ENCODE peak calls at places on chromosomes 2 and 18, in four cellular contexts. One of them, this sample, is unnamed.

GRCh38 chr2:67476808-67477790 is 80.0 kb downstream of the ETAA1 start:
- DNase-seq in transverse colon: peak
- DNase-seq in cardiac muscle cell: peak
- DNase-seq in A549: peak
- DNase-seq in this sample: no peak

GRCh38 chr18:48979944-48980890 is 29.5 kb upstream of the SMAD7 start:
- DNase-seq in transverse colon: peak
- DNase-seq in cardiac muscle cell: peak
- DNase-seq in A549: no peak
- DNase-seq in this sample: no peak

GRCh38 chr2:173184031-173185004 is 108.7 kb downstream of the MAP3K20 start:
- DNase-seq in cardiac muscle cell: peak
- DNase-seq in transverse colon: peak
- DNase-seq in A549: peak
- DNase-seq in this sample: no peak

GRCh38 chr18:36375118-36375517 is 77.6 kb downstream of the FHOD3 start:
- DNase-seq in cardiac muscle cell: no peak
- DNase-seq in transverse colon: no peak
- DNase-seq in A549: no peak
- DNase-seq in this sample: no peak

GRCh38 chr2:101341901-101342624 is 33.6 kb upstream of the RNF149 start:
- DNase-seq in A549: peak
- DNase-seq in cardiac muscle cell: peak
- DNase-seq in transverse colon: peak
- DNase-seq in this sample: peak

GRCh38 chr2:86011449-86011941 is 94.2 kb downstream of the POLR1A start:
- DNase-seq in A549: no peak
- DNase-seq in cardiac muscle cell: no peak
- DNase-seq in transverse colon: peak
- DNase-seq in this sample: no peak

GRCh38 chr18:73774836-73775509 is 372.7 kb downstream of the FBXO15 start:
- DNase-seq in transverse colon: no peak
- DNase-seq in cardiac muscle cell: no peak
- DNase-seq in A549: peak
- DNase-seq in this sample: peak

GRCh38 chr2:109614715-109615636 is 812 bp downstream of the SOWAHC start:
- DNase-seq in transverse colon: peak
- DNase-seq in cardiac muscle cell: peak
- DNase-seq in A549: no peak
- DNase-seq in this sample: peak

GRCh38 chr2:1544478-1545069 is 131.3 kb downstream of the TPO start:
- DNase-seq in A549: no peak
- DNase-seq in transverse colon: no peak
- DNase-seq in cardiac muscle cell: peak
- DNase-seq in this sample: no peak

GRCh38 chr2:159126653-159127052 is 158.2 kb downstream of the TANC1 start:
- DNase-seq in transverse colon: no peak
- DNase-seq in cardiac muscle cell: peak
- DNase-seq in A549: no peak
- DNase-seq in this sample: no peak

GRCh38 chr2:40746150-40746549 is 294.3 kb upstream of the SLC8A1 start:
- DNase-seq in cardiac muscle cell: no peak
- DNase-seq in transverse colon: no peak
- DNase-seq in A549: peak
- DNase-seq in this sample: peak

GRCh38 chr2:241820625-241821384 is 11.8 kb downstream of the NEU4 start:
- DNase-seq in transverse colon: peak
- DNase-seq in cardiac muscle cell: no peak
- DNase-seq in A549: no peak
- DNase-seq in this sample: no peak

GRCh38 chr2:172462393-172463381 is 35.3 kb downstream of the ITGA6 start:
- DNase-seq in cardiac muscle cell: no peak
- DNase-seq in A549: no peak
- DNase-seq in transverse colon: peak
- DNase-seq in this sample: no peak

GRCh38 chr2:11592671-11593574 is 59.1 kb downstream of the GREB1 start:
- DNase-seq in cardiac muscle cell: no peak
- DNase-seq in A549: no peak
- DNase-seq in transverse colon: no peak
- DNase-seq in this sample: no peak

GRCh38 chr2:134336352-134336751 is 82.5 kb downstream of the MGAT5 start:
- DNase-seq in transverse colon: no peak
- DNase-seq in A549: no peak
- DNase-seq in cardiac muscle cell: no peak
- DNase-seq in this sample: no peak

GRCh38 chr2:120737802-120738516 is 2.3 kb downstream of the GLI2 start:
- DNase-seq in cardiac muscle cell: peak
- DNase-seq in A549: no peak
- DNase-seq in transverse colon: peak
- DNase-seq in this sample: no peak

GRCh38 chr2:42196403-42197267 is 27.5 kb downstream of the EML4 start:
- DNase-seq in A549: peak
- DNase-seq in transverse colon: peak
- DNase-seq in cardiac muscle cell: peak
- DNase-seq in this sample: peak

GRCh38 chr18:54263904-54264336 is 5.4 kb upstream of the POLI start:
- DNase-seq in transverse colon: no peak
- DNase-seq in A549: no peak
- DNase-seq in cardiac muscle cell: no peak
- DNase-seq in this sample: no peak

GRCh38 chr18:2002604-2003003 is 568.7 kb downstream of the METTL4 start:
- DNase-seq in cardiac muscle cell: peak
- DNase-seq in transverse colon: no peak
- DNase-seq in A549: no peak
- DNase-seq in this sample: no peak

GRCh38 chr2:127128508-127128907 is 21.6 kb upstream of the BIN1 start:
- DNase-seq in cardiac muscle cell: no peak
- DNase-seq in A549: no peak
- DNase-seq in transverse colon: peak
- DNase-seq in this sample: no peak

GRCh38 chr2:163182764-163183354 is 344.3 kb upstream of the KCNH7 start:
- DNase-seq in A549: peak
- DNase-seq in cardiac muscle cell: peak
- DNase-seq in transverse colon: no peak
- DNase-seq in this sample: no peak

GRCh38 chr18:22168360-22168921 is 948 bp upstream of the GATA6 start:
- DNase-seq in A549: peak
- DNase-seq in cardiac muscle cell: peak
- DNase-seq in transverse colon: peak
- DNase-seq in this sample: peak

GRCh38 chr18:43571078-43571689 is 293.9 kb upstream of the SYT4 start:
- DNase-seq in transverse colon: no peak
- DNase-seq in cardiac muscle cell: peak
- DNase-seq in A549: peak
- DNase-seq in this sample: peak

GRCh38 chr2:102155703-102156515 is 13.4 kb downstream of the IL1R1 start:
- DNase-seq in transverse colon: peak
- DNase-seq in cardiac muscle cell: peak
- DNase-seq in A549: no peak
- DNase-seq in this sample: no peak

DNA sequence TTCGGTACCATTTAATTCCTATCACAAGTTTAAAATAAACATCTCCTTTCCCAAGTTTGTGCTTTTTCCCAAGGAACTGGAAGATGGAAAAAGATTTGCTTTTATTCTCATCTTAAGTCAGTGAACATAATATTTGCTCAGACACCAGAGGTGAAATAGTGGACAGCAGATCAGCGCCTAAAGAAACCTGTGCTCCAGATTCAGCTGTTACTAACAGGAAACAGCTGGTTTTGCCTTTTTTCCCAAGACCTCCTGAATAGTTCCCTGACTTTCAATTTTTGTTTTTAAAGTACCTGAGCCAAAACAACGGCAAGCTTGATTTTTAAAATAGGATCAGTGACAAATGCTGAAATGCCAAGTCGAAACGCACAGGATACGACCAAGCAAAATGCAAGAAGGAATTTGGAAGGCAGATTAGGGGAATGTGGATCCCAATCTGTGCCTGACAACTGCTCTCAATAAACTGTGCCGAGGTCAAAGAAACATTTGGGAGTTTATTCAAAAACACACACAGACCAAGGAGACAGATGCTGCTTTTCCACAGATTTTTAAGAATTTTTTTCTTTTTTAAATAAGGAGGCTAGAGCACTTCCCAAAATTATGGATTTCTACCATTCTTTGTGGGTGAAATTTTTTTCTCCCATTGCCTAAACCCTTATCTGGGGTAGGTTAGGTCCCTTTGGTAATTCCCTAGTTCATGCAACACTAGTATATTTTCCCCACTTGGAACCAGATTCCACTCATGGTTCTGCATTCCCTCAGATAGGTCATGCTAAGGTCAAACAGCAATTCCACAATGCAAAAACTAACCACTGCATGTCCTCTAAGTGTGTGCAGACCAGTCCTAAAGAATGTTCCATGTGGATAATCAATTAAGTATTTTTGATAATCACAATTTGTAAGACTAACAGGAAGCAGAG is 121.5 kb upstream of the PDE1A start:
- DNase-seq in transverse colon: no peak
- DNase-seq in A549: no peak
- DNase-seq in cardiac muscle cell: peak
- DNase-seq in this sample: no peak
- H3K4me3 ChIP-seq in transverse colon: no peak
- H3K4me3 ChIP-seq in A549: no peak
- H3K4me3 ChIP-seq in cardiac muscle cell: no peak
- H3K4me3 ChIP-seq in this sample: peak

GRCh38 chr2:69221960-69222751 is 164.9 kb downstream of the GFPT1 start:
- DNase-seq in A549: no peak
- DNase-seq in cardiac muscle cell: peak
- DNase-seq in transverse colon: no peak
- DNase-seq in this sample: no peak

GRCh38 chr2:69225933-69226332 is 161.1 kb downstream of the GFPT1 start:
- DNase-seq in A549: no peak
- DNase-seq in transverse colon: no peak
- DNase-seq in cardiac muscle cell: peak
- DNase-seq in this sample: no peak

GRCh38 chr2:69224495-69224803 is 162.6 kb downstream of the GFPT1 start:
- DNase-seq in cardiac muscle cell: peak
- DNase-seq in A549: no peak
- DNase-seq in transverse colon: no peak
- DNase-seq in this sample: no peak

GRCh38 chr2:69222984-69223658 is 163.9 kb downstream of the GFPT1 start:
- DNase-seq in cardiac muscle cell: peak
- DNase-seq in A549: no peak
- DNase-seq in transverse colon: peak
- DNase-seq in this sample: peak

GRCh38 chr2:69223759-69224494 is 163.1 kb downstream of the GFPT1 start:
- DNase-seq in cardiac muscle cell: no peak
- DNase-seq in transverse colon: no peak
- DNase-seq in A549: no peak
- DNase-seq in this sample: no peak
- H3K27ac ChIP-seq in cardiac muscle cell: no peak
- H3K27ac ChIP-seq in transverse colon: peak
- H3K27ac ChIP-seq in A549: no peak
- H3K27ac ChIP-seq in this sample: no peak

GRCh38 chr2:157822533-157822932 is 53.6 kb downstream of the ACVR1 start:
- DNase-seq in cardiac muscle cell: no peak
- DNase-seq in transverse colon: no peak
- DNase-seq in A549: no peak
- DNase-seq in this sample: no peak
- TF ChIP-seq CTCF in cardiac muscle cell: no peak
- TF ChIP-seq CTCF in transverse colon: no peak
- TF ChIP-seq CTCF in A549: no peak
- TF ChIP-seq CTCF in this sample: no peak

GRCh38 chr2:234979204-234980167 is 27.7 kb downstream of the SH3BP4 start:
- DNase-seq in A549: no peak
- DNase-seq in cardiac muscle cell: peak
- DNase-seq in transverse colon: no peak
- DNase-seq in this sample: no peak
- H3K4me3 ChIP-seq in A549: no peak
- H3K4me3 ChIP-seq in cardiac muscle cell: no peak
- H3K4me3 ChIP-seq in transverse colon: no peak
- H3K4me3 ChIP-seq in this sample: no peak

GRCh38 chr2:138213624-138214023 is 249.4 kb downstream of the HNMT start:
- DNase-seq in transverse colon: no peak
- DNase-seq in cardiac muscle cell: no peak
- DNase-seq in A549: no peak
- DNase-seq in this sample: no peak
- H3K27ac ChIP-seq in transverse colon: no peak
- H3K27ac ChIP-seq in cardiac muscle cell: no peak
- H3K27ac ChIP-seq in A549: no peak
- H3K27ac ChIP-seq in this sample: no peak

GRCh38 chr2:177147093-177147694 is 65.4 kb upstream of the HNRNPA3 start:
- DNase-seq in transverse colon: no peak
- DNase-seq in A549: peak
- DNase-seq in cardiac muscle cell: peak
- DNase-seq in this sample: no peak
- TF ChIP-seq CTCF in transverse colon: peak
- TF ChIP-seq CTCF in A549: peak
- TF ChIP-seq CTCF in cardiac muscle cell: peak
- TF ChIP-seq CTCF in this sample: peak

GRCh38 chr2:222754324-222754723 is 82.9 kb downstream of the MOGAT1 start:
- DNase-seq in A549: no peak
- DNase-seq in transverse colon: no peak
- DNase-seq in cardiac muscle cell: no peak
- DNase-seq in this sample: no peak
- H3K4me3 ChIP-seq in A549: no peak
- H3K4me3 ChIP-seq in transverse colon: no peak
- H3K4me3 ChIP-seq in cardiac muscle cell: no peak
- H3K4me3 ChIP-seq in this sample: no peak

GRCh38 chr2:178553047-178553446 is 72.8 kb downstream of the PLEKHA3 start:
- DNase-seq in A549: peak
- DNase-seq in transverse colon: no peak
- DNase-seq in cardiac muscle cell: peak
- DNase-seq in this sample: no peak
- H3K27ac ChIP-seq in A549: no peak
- H3K27ac ChIP-seq in transverse colon: no peak
- H3K27ac ChIP-seq in cardiac muscle cell: peak
- H3K27ac ChIP-seq in this sample: no peak

GRCh38 chr2:36376992-36377738 is 21.6 kb downstream of the CRIM1 start:
- DNase-seq in cardiac muscle cell: no peak
- DNase-seq in transverse colon: peak
- DNase-seq in A549: peak
- DNase-seq in this sample: no peak
- TF ChIP-seq CTCF in cardiac muscle cell: no peak
- TF ChIP-seq CTCF in transverse colon: no peak
- TF ChIP-seq CTCF in A549: peak
- TF ChIP-seq CTCF in this sample: no peak

GRCh38 chr2:211453311-211453894 is 897.0 kb downstream of the CPS1 start:
- DNase-seq in transverse colon: no peak
- DNase-seq in A549: no peak
- DNase-seq in cardiac muscle cell: no peak
- DNase-seq in this sample: no peak
- H3K4me3 ChIP-seq in transverse colon: no peak
- H3K4me3 ChIP-seq in A549: no peak
- H3K4me3 ChIP-seq in cardiac muscle cell: no peak
- H3K4me3 ChIP-seq in this sample: no peak